ENCODE peak calls at places on chromosomes 4 and X, in six cellular contexts. C, P, N, F, H and T are unnamed samples.

GRCh38 chr4:57080781-57081650 is 29.2 kb downstream of the IGFBP7 start:
- DNase-seq in H (peak; percentile 96), N (peak; percentile 69), P (no peak), C (no peak), F (peak; percentile 91), T (no peak)

GRCh38 chr4:66294626-66295025 is 624.3 kb upstream of the EPHA5 start:
- DNase-seq in C (no peak), N (peak; percentile 29), H (no peak), F (no peak), P (no peak), T (no peak)

GRCh38 chrX:2521092-2521926 is 20.5 kb upstream of the DHRSX start:
- DNase-seq in N (peak; percentile 44), C (no peak), F (no peak), P (no peak), H (no peak), T (no peak)

GRCh38 chrX:154398668-154399526 is 720 bp downstream of the RPL10 start:
- DNase-seq in F (no peak), H (peak; percentile 29), C (peak; percentile 66), N (peak; percentile 82), P (peak; percentile 81), T (peak; percentile 84)

GRCh38 chr4:38412137-38412536 is 251.9 kb upstream of the KLF3 start:
- DNase-seq in P (no peak), N (no peak), H (no peak), C (no peak), F (no peak), T (no peak)

GRCh38 chr4:159098482-159099127 is 4.3 kb upstream of the RAPGEF2 start:
- DNase-seq in P (peak; percentile 17), F (no peak), H (no peak), C (no peak), N (no peak), T (no peak)

GRCh38 chrX:17692709-17693346 is 44.5 kb upstream of the SCML1 start:
- DNase-seq in C (no peak), P (no peak), N (peak; percentile 59), H (peak; percentile 5), F (peak; percentile 75), T (no peak)

GRCh38 chr4:20430555-20430954 is 178.8 kb downstream of the SLIT2 start:
- DNase-seq in P (no peak), C (no peak), F (no peak), H (no peak), N (peak; percentile 25), T (no peak)

GRCh38 chrX:94454606-94455005 is 780.6 kb downstream of the FAM133A start:
- DNase-seq in H (no peak), C (no peak), N (peak; percentile 78), P (no peak), F (no peak), T (no peak)

GRCh38 chr4:76470064-76470463 is 35.0 kb downstream of the SHROOM3 start:
- DNase-seq in N (no peak), C (no peak), P (no peak), H (no peak), F (no peak), T (no peak)

GRCh38 chr4:76691767-76692689 is 205.9 kb downstream of the SOWAHB start:
- DNase-seq in N (no peak), C (no peak), F (no peak), P (no peak), H (peak; percentile 80), T (no peak)